ENCODE peak calls at places on chromosomes 1 and 21, in nine cellular contexts. One of them, this sample, is unnamed. For H3K4me1, the result is how much of the 10 kb centered on the place peaks cover.

GRCh38 chr1:193183019-193183643 is 3.3 kb downstream of the B3GALT2 start:
- DNase-seq in transverse colon: no peak
- DNase-seq in HCT116: peak
- DNase-seq in tibial nerve: no peak
- DNase-seq in suprapubic skin: no peak
- DNase-seq in A549: no peak
- DNase-seq in heart left ventricle: no peak
- DNase-seq in IMR-90: peak
- DNase-seq in breast epithelium: no peak
- DNase-seq in this sample: no peak

GRCh38 chr1:228408869-228409805 is 2.5 kb upstream of the TRIM11 start:
- DNase-seq in transverse colon: no peak
- DNase-seq in HCT116: no peak
- DNase-seq in tibial nerve: no peak
- DNase-seq in suprapubic skin: peak
- DNase-seq in A549: no peak
- DNase-seq in heart left ventricle: no peak
- DNase-seq in IMR-90: no peak
- DNase-seq in breast epithelium: no peak
- DNase-seq in this sample: no peak

GRCh38 chr1:72915581-72915980 is 633.2 kb upstream of the NEGR1 start:
- DNase-seq in transverse colon: no peak
- DNase-seq in HCT116: no peak
- DNase-seq in tibial nerve: no peak
- DNase-seq in suprapubic skin: no peak
- DNase-seq in A549: no peak
- DNase-seq in heart left ventricle: no peak
- DNase-seq in IMR-90: no peak
- DNase-seq in breast epithelium: no peak
- DNase-seq in this sample: no peak

GRCh38 chr1:225881081-225882007 is 836 bp downstream of the TMEM63A start:
- DNase-seq in transverse colon: peak
- DNase-seq in HCT116: no peak
- DNase-seq in tibial nerve: peak
- DNase-seq in suprapubic skin: no peak
- DNase-seq in A549: no peak
- DNase-seq in heart left ventricle: peak
- DNase-seq in IMR-90: peak
- DNase-seq in breast epithelium: peak
- DNase-seq in this sample: no peak

GRCh38 chr1:29651684-29652665 is 415.7 kb downstream of the PTPRU start:
- DNase-seq in transverse colon: no peak
- DNase-seq in HCT116: no peak
- DNase-seq in tibial nerve: no peak
- DNase-seq in suprapubic skin: no peak
- DNase-seq in A549: no peak
- DNase-seq in heart left ventricle: no peak
- DNase-seq in IMR-90: no peak
- DNase-seq in breast epithelium: no peak
- DNase-seq in this sample: peak

GRCh38 chr1:167165948-167166702 is 54.6 kb upstream of the POU2F1 start:
- DNase-seq in transverse colon: peak
- DNase-seq in HCT116: no peak
- DNase-seq in tibial nerve: no peak
- DNase-seq in suprapubic skin: no peak
- DNase-seq in A549: no peak
- DNase-seq in heart left ventricle: no peak
- DNase-seq in IMR-90: no peak
- DNase-seq in breast epithelium: no peak
- DNase-seq in this sample: no peak

GRCh38 chr1:42259059-42259738 is 75.8 kb downstream of the FOXJ3 start:
- DNase-seq in transverse colon: no peak
- DNase-seq in HCT116: no peak
- DNase-seq in tibial nerve: no peak
- DNase-seq in suprapubic skin: no peak
- DNase-seq in A549: no peak
- DNase-seq in heart left ventricle: no peak
- DNase-seq in IMR-90: peak
- DNase-seq in breast epithelium: no peak
- DNase-seq in this sample: no peak

GRCh38 chr21:36788116-36788515 is 89.2 kb downstream of the SIM2 start:
- DNase-seq in transverse colon: peak
- DNase-seq in HCT116: peak
- DNase-seq in tibial nerve: no peak
- DNase-seq in suprapubic skin: no peak
- DNase-seq in A549: peak
- DNase-seq in heart left ventricle: no peak
- DNase-seq in IMR-90: no peak
- DNase-seq in breast epithelium: no peak
- DNase-seq in this sample: no peak

GRCh38 chr1:68449901-68450300 is at the start of gene RPE65:
- DNase-seq in transverse colon: no peak
- DNase-seq in HCT116: no peak
- DNase-seq in tibial nerve: no peak
- DNase-seq in suprapubic skin: no peak
- DNase-seq in A549: no peak
- DNase-seq in heart left ventricle: no peak
- DNase-seq in IMR-90: no peak
- DNase-seq in breast epithelium: no peak
- DNase-seq in this sample: no peak

GRCh38 chr1:70033266-70033873 is 172.0 kb downstream of the LRRC40 start:
- DNase-seq in transverse colon: no peak
- DNase-seq in HCT116: no peak
- DNase-seq in tibial nerve: no peak
- DNase-seq in suprapubic skin: no peak
- DNase-seq in A549: no peak
- DNase-seq in heart left ventricle: no peak
- DNase-seq in IMR-90: no peak
- DNase-seq in breast epithelium: no peak
- DNase-seq in this sample: no peak

GRCh38 chr1:157697781-157698569 is 2.6 kb downstream of the FCRL3 start:
- DNase-seq in transverse colon: no peak
- DNase-seq in HCT116: no peak
- DNase-seq in tibial nerve: no peak
- DNase-seq in suprapubic skin: no peak
- DNase-seq in A549: no peak
- DNase-seq in heart left ventricle: no peak
- DNase-seq in IMR-90: no peak
- DNase-seq in breast epithelium: no peak
- DNase-seq in this sample: no peak

DNA sequence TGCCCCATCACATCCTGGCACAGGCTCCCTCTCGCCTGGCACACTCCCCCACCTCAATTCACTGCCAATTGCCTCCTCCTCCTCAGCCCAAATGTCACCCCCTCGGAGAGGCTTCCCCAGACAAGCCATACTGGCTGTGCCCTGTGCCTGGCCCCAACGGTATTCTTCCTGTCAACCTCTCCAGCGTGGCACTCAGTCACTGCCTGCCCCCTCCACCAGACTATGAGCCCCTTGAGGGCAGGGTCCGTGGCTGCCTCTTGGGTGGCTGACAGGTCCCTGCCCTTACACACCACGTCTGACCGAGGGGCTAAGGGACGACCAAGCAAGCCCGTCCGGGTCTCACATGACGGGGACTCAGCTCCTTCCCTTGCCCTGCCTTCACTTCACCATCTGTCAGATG is 74.9 kb downstream of the MRPL37 start:
- DNase-seq in transverse colon: no peak
- DNase-seq in HCT116: no peak
- DNase-seq in tibial nerve: no peak
- DNase-seq in suprapubic skin: no peak
- DNase-seq in A549: no peak
- DNase-seq in heart left ventricle: no peak
- DNase-seq in IMR-90: no peak
- DNase-seq in breast epithelium: no peak
- DNase-seq in this sample: no peak
- TF ChIP-seq POLR2A in transverse colon: no peak
- TF ChIP-seq POLR2A in HCT116: no peak
- TF ChIP-seq POLR2A in tibial nerve: no peak
- TF ChIP-seq POLR2A in suprapubic skin: no peak
- TF ChIP-seq POLR2A in A549: no peak
- TF ChIP-seq POLR2A in heart left ventricle: no peak
- TF ChIP-seq POLR2A in IMR-90: no peak
- TF ChIP-seq POLR2A in breast epithelium: no peak
- TF ChIP-seq POLR2A in this sample: no peak

DNA sequence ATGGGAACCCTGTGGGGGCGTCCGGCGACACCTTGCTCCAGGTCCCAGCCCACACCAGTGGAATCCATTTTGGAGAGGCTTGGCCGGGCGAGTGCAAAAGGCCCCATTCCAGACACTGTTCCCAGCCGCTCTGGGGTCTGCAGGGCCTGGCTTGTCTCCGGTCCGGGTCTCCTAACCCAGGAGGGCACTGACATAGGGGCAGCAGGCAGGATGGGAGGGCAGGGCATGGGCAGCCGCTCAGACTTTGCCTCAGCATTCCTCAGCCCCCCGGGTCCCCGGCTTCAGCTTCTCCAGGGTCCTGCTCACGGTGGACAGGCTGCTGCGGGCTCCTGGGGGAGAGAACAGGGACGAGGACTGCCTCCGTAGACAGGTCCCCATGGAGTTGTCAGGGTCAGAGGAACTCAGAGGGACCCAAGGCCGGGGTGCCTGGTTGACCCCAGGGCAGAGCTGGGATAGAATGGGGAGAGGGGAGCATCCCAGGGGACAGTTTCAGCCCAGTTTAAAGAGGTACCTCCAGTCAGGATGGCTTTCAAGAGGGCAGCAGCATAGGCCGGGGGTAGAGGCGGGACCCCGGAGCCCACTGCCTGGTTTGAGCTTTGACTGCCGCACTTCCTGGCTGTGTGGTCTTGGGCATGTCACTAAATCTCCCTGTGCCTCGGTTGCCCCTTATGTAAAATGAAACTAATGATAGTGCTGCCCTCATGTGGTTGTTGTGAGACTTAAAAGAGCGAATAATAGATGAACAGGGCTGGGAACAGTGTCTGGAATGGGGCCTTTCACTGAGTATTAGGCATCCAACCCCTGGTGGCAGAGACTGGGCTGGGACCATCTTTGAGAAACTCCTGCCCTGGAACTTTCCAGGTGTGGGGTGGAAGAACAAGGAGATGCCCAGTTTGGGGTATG is 3.7 kb downstream of the KNCN start:
- DNase-seq in transverse colon: no peak
- DNase-seq in HCT116: peak
- DNase-seq in tibial nerve: no peak
- DNase-seq in suprapubic skin: no peak
- DNase-seq in A549: peak
- DNase-seq in heart left ventricle: no peak
- DNase-seq in IMR-90: peak
- DNase-seq in breast epithelium: no peak
- DNase-seq in this sample: no peak
- H3K4me1 ChIP-seq in transverse colon: under half
- H3K4me1 ChIP-seq in HCT116: under half
- H3K4me1 ChIP-seq in tibial nerve: under half
- H3K4me1 ChIP-seq in suprapubic skin: under half
- H3K4me1 ChIP-seq in A549: under half
- H3K4me1 ChIP-seq in heart left ventricle: under half
- H3K4me1 ChIP-seq in IMR-90: under half
- H3K4me1 ChIP-seq in breast epithelium: under half
- H3K4me1 ChIP-seq in this sample: under half

GRCh38 chr1:37476460-37477197 is 2.2 kb downstream of the ZC3H12A start:
- DNase-seq in transverse colon: peak
- DNase-seq in HCT116: no peak
- DNase-seq in tibial nerve: no peak
- DNase-seq in suprapubic skin: peak
- DNase-seq in A549: peak
- DNase-seq in heart left ventricle: peak
- DNase-seq in IMR-90: peak
- DNase-seq in breast epithelium: peak
- DNase-seq in this sample: no peak

GRCh38 chr1:37477198-37477931 is 3.0 kb downstream of the ZC3H12A start:
- DNase-seq in transverse colon: peak
- DNase-seq in HCT116: no peak
- DNase-seq in tibial nerve: no peak
- DNase-seq in suprapubic skin: peak
- DNase-seq in A549: no peak
- DNase-seq in heart left ventricle: no peak
- DNase-seq in IMR-90: peak
- DNase-seq in breast epithelium: peak
- DNase-seq in this sample: no peak

GRCh38 chr1:37478451-37478871 is 4.1 kb downstream of the ZC3H12A start:
- DNase-seq in transverse colon: peak
- DNase-seq in HCT116: no peak
- DNase-seq in tibial nerve: no peak
- DNase-seq in suprapubic skin: no peak
- DNase-seq in A549: no peak
- DNase-seq in heart left ventricle: no peak
- DNase-seq in IMR-90: peak
- DNase-seq in breast epithelium: no peak
- DNase-seq in this sample: no peak

GRCh38 chr1:37478890-37479254 is 4.5 kb downstream of the ZC3H12A start:
- DNase-seq in transverse colon: peak
- DNase-seq in HCT116: no peak
- DNase-seq in tibial nerve: no peak
- DNase-seq in suprapubic skin: no peak
- DNase-seq in A549: no peak
- DNase-seq in heart left ventricle: no peak
- DNase-seq in IMR-90: peak
- DNase-seq in breast epithelium: no peak
- DNase-seq in this sample: no peak

DNA sequence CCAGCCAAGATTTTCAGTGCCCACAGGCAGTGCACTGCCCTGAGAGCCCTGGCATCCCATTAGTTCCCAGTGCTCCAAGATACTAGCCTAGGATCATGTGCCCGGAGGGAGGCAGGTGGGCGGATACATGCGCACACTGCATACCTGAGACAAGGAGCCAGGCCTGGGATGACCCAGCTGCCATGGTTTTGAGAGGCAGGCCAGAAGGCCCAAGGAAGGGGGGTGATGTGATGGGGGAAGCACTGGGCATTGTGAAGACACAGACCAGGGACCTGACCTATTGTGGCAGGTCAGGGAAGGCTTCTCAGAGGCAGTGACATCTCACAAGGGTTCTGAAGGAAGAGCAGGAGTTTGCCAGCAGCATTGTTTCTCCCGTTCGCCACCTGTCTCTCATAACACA is 3.6 kb downstream of the ZC3H12A start:
- DNase-seq in transverse colon: peak
- DNase-seq in HCT116: no peak
- DNase-seq in tibial nerve: no peak
- DNase-seq in suprapubic skin: no peak
- DNase-seq in A549: no peak
- DNase-seq in heart left ventricle: no peak
- DNase-seq in IMR-90: no peak
- DNase-seq in breast epithelium: peak
- DNase-seq in this sample: no peak
- TF ChIP-seq POLR2A in transverse colon: no peak
- TF ChIP-seq POLR2A in HCT116: no peak
- TF ChIP-seq POLR2A in tibial nerve: no peak
- TF ChIP-seq POLR2A in suprapubic skin: no peak
- TF ChIP-seq POLR2A in A549: no peak
- TF ChIP-seq POLR2A in heart left ventricle: no peak
- TF ChIP-seq POLR2A in IMR-90: no peak
- TF ChIP-seq POLR2A in breast epithelium: no peak
- TF ChIP-seq POLR2A in this sample: no peak

DNA sequence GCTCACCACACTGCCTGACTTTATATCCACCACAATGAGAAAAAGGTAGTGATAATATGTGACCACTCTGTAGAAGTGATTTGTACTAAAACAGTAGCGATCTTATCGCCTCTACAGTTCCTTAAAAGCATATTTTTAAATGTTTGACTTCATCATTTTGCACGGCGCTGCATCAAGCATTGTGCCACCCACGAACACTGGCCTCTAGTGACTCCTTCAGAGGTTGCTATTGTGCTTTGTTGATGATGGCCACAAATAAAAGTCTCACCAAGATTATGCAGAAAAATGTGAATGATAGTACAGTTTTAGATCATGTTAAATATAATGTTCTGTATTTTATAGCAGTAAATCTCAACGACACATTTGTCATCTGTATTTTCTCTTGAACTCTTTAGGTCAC is 186.5 kb upstream of the NCAM2 start:
- DNase-seq in transverse colon: no peak
- DNase-seq in HCT116: no peak
- DNase-seq in tibial nerve: no peak
- DNase-seq in suprapubic skin: no peak
- DNase-seq in A549: no peak
- DNase-seq in heart left ventricle: no peak
- DNase-seq in IMR-90: no peak
- DNase-seq in breast epithelium: no peak
- DNase-seq in this sample: no peak
- H3K4me1 ChIP-seq in transverse colon: under half
- H3K4me1 ChIP-seq in HCT116: under half
- H3K4me1 ChIP-seq in tibial nerve: under half
- H3K4me1 ChIP-seq in suprapubic skin: under half
- H3K4me1 ChIP-seq in A549: under half
- H3K4me1 ChIP-seq in heart left ventricle: under half
- H3K4me1 ChIP-seq in IMR-90: under half
- H3K4me1 ChIP-seq in breast epithelium: under half
- H3K4me1 ChIP-seq in this sample: under half